ENCODE peak calls at places on chromosomes 4 and X, in five cellular contexts. V is IMR-90, T is left lung, R is HCT116, Q is PC-9. Z is an unnamed sample.
A peak's percentile ranks its signal among the peaks of the same experiment; 100 is the strongest.

GRCh38 chr4:2647403-2648158 is 108.6 kb downstream of the TNIP2 start:
- DNase-seq in V (no peak), T (no peak), R (no peak), Q (no peak), Z (no peak)

GRCh38 chr4:37477126-37477525 is 209.1 kb downstream of the RELL1 start:
- DNase-seq in V (no peak), T (no peak), R (no peak), Q (no peak), Z (no peak)

GRCh38 chr4:185800266-185800945 is 11.6 kb downstream of the SORBS2 start:
- DNase-seq in V (no peak), T (no peak), R (no peak), Q (no peak), Z (no peak)

GRCh38 chr4:52641853-52642563 is 17.1 kb downstream of the USP46 start:
- DNase-seq in V (peak; percentile 79), T (no peak), R (peak; percentile 88), Q (no peak), Z (peak; percentile 41)

GRCh38 chr4:154076921-154077320 is 288.0 kb upstream of the SFRP2 start:
- DNase-seq in V (no peak), T (no peak), R (no peak), Q (no peak), Z (peak; percentile 12)

GRCh38 chrX:640641-641040 is 10.1 kb downstream of the SHOX start:
- DNase-seq in V (no peak), T (no peak), R (no peak), Q (no peak), Z (no peak)

GRCh38 chrX:20330545-20330944 is 63.8 kb upstream of the RPS6KA3 start:
- DNase-seq in V (no peak), T (no peak), R (no peak), Q (no peak), Z (no peak)

GRCh38 chr4:138341739-138342415 is 99.7 kb upstream of the SLC7A11 start:
- DNase-seq in V (no peak), T (no peak), R (no peak), Q (no peak), Z (no peak)

GRCh38 chrX:127187095-127187494 is 367.6 kb downstream of the PRR32 start:
- DNase-seq in V (no peak), T (no peak), R (no peak), Q (no peak), Z (no peak)

GRCh38 chr4:1490011-1490905 is 84.0 kb upstream of the NKX1-1 start:
- DNase-seq in V (no peak), T (peak; percentile 70), R (no peak), Q (no peak), Z (no peak)

GRCh38 chr4:15781427-15782095 is 3.4 kb downstream of the CD38 start:
- DNase-seq in V (no peak), T (no peak), R (no peak), Q (no peak), Z (no peak)

GRCh38 chr4:145920205-145920604 is 18.4 kb downstream of the ZNF827 start:
- DNase-seq in V (peak; percentile 93), T (no peak), R (no peak), Q (no peak), Z (peak; percentile 91)

GRCh38 chr4:61753739-61754138 is 553.6 kb downstream of the ADGRL3 start:
- DNase-seq in V (no peak), T (no peak), R (no peak), Q (no peak), Z (no peak)

GRCh38 chr4:103099691-103100392 is at the start of gene BDH2:
- DNase-seq in V (peak; percentile 97), T (no peak), R (peak; percentile 79), Q (peak; percentile 15), Z (peak; percentile 95)

GRCh38 chr4:7624361-7624760 is 189.6 kb upstream of the PSAPL1 start:
- DNase-seq in V (no peak), T (no peak), R (no peak), Q (no peak), Z (no peak)

GRCh38 chr4:88191404-88191803 is 33.0 kb upstream of the ABCG2 start:
- DNase-seq in V (peak; percentile 17), T (no peak), R (no peak), Q (no peak), Z (no peak)

GRCh38 chr4:80461412-80461811 is 125.9 kb downstream of the CFAP299 start:
- DNase-seq in V (no peak), T (no peak), R (no peak), Q (no peak), Z (no peak)

GRCh38 chr4:182179105-182179504 is 64.1 kb upstream of the TENM3 start:
- DNase-seq in V (peak; percentile 78), T (no peak), R (no peak), Q (no peak), Z (peak; percentile 60)

GRCh38 chrX:93874554-93874953 is 200.5 kb downstream of the FAM133A start:
- DNase-seq in V (no peak), T (no peak), R (no peak), Q (peak; percentile 3), Z (no peak)

GRCh38 chr4:122224348-122224747 is 72.2 kb downstream of the BLTP1 start:
- DNase-seq in V (peak; percentile 22), T (no peak), R (no peak), Q (peak; percentile 0), Z (peak; percentile 31)

GRCh38 chr4:7243609-7244342 is 51.4 kb downstream of the SORCS2 start:
- DNase-seq in V (no peak), T (peak; percentile 74), R (no peak), Q (no peak), Z (no peak)

GRCh38 chr4:101256222-101256621 is 91.1 kb downstream of the PPP3CA start:
- DNase-seq in V (no peak), T (no peak), R (no peak), Q (no peak), Z (no peak)

GRCh38 chr4:117783716-117784115 is 250.6 kb upstream of the NDST3 start:
- DNase-seq in V (peak; percentile 62), T (no peak), R (no peak), Q (no peak), Z (no peak)

GRCh38 chr4:175720722-175721121 is 91.3 kb downstream of the GPM6A start:
- DNase-seq in V (no peak), T (no peak), R (no peak), Q (no peak), Z (no peak)
- TF ChIP-seq CTCF in V (no peak), T (no peak), R (no peak), Q (no peak), Z (no peak)

DNA sequence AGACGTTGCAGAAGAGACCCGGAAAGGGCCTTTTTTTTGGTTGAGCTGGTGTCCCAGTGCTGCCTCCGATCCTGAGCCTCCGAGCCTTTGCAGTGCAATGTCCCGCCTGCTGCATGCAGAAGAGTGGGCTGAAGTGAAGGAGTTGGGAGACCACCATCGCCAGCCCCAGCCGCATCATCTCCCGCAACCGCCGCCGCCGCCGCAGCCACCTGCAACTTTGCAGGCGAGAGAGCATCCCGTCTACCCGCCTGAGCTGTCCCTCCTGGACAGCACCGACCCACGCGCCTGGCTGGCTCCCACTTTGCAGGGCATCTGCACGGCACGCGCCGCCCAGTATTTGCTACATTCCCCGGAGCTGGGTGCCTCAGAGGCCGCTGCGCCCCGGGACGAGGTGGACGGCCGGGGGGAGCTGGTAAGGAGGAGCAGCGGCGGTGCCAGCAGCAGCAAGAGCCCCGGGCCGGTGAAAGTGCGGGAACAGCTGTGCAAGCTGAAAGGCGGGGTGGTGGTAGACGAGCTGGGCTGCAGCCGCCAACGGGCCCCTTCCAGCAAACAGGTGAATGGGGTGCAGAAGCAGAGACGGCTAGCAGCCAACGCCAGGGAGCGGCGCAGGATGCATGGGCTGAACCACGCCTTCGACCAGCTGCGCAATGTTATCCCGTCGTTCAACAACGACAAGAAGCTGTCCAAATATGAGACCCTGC is 427 bp downstream of the ATOH1 start:
- DNase-seq in V (no peak), T (peak; percentile 80), R (no peak), Q (peak; percentile 9), Z (no peak)
- H3K4me3 ChIP-seq in V (peak overlapping the region; percentile 17), T (peak overlapping the region; percentile 19), R (peak overlapping the region; percentile 60), Q (peak overlapping the region; percentile 46), Z (peak overlapping the region; percentile 17)

DNA sequence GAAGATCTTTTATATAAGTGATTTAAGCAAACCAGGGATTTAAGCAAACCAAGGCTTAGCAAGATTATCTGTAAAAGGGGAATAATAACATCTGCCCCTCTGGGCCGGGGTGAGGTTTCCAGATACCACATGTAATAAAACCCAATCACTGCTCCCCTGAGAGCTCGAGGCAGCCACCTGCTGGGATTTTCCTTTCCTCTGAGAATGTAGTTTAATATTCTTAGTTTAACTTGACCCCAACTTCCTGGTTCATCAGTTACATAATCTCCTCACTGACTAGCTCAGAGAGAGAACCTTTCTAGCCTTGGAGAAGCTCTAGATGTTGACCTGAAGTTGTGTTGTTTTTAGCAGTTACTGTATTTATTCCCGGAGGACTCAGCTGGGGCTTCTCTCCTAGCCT is 322.4 kb downstream of the ARHGAP10 start:
- DNase-seq in V (no peak), T (no peak), R (no peak), Q (peak; percentile 9), Z (peak; percentile 9)
- H3K27ac ChIP-seq in V (no peak overlapping the region), T (no peak overlapping the region), R (no peak overlapping the region), Q (no peak overlapping the region), Z (no peak overlapping the region)

GRCh38 chrX:132614297-132614696 is 125.5 kb upstream of the MBNL3 start:
- DNase-seq in V (no peak), T (no peak), R (no peak), Q (peak; percentile 12), Z (no peak)
- TF ChIP-seq CTCF in V (peak; percentile 28), T (no peak), R (peak; percentile 29), Q (peak; percentile 63), Z (peak; percentile 57)

DNA sequence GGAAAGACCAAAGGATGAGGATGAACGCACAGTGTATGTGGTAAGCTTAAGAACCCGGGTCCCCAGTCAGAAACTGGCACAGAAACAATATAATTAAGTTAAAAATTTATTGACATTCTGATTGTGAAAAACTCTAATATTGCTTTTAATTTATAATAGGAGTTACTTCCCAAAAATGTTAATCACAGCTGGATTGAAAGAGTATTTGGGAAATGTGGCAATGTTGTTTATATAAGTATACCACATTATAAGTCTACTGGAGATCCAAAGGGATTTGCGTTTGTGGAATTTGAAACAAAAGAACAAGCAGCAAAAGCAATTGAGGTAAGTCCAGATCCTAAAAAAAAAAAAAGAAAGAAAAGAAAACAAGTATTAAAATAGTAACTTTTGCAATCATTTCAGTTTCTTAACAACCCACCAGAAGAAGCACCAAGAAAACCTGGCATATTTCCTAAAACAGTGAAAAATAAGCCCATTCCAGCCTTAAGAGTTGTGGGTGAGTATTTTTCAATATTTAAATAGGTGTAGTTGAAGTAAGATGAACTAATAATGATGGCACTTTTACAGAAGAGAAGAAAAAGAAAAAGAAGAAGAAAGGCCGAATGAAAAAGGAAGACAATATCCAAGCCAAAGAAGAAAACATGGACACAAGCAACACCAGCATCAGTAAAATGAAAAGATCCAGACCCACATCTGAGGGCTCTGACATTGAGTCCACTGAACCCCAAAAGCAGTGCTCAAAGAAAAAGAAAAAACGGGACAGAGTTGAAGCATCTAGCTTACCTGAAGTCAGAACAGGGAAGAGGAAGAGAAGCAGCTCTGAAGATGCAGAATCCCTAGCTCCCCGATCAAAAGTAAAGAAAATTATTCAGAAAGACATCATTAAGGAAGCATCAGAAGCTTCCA is 9.9 kb downstream of the LARP7 start:
- DNase-seq in V (no peak), T (no peak), R (no peak), Q (no peak), Z (no peak)
- H3K4me3 ChIP-seq in V (no peak overlapping the region), T (no peak overlapping the region), R (no peak overlapping the region), Q (no peak overlapping the region), Z (no peak overlapping the region)

Z was measured in brain microvascular endothelial cell.